ENCODE peak calls at places on chromosomes 4 and X, in ten cellular contexts. O, W, N, G, R, T, B, X, P and L are unnamed samples.

GRCh38 chr4:164293776-164294175 is 460.2 kb upstream of the SMIM31 start:
- DNase-seq in O (no peak), W (no peak), N (no peak), G (no peak), R (no peak), T (no peak), B (no peak), X (no peak), P (no peak), L (no peak)

GRCh38 chr4:155529197-155529596 is 137.5 kb upstream of the GUCY1A1 start:
- DNase-seq in O (no peak), W (no peak), N (peak), G (no peak), R (no peak), T (no peak), B (no peak), X (no peak), P (no peak), L (no peak)

GRCh38 chrX:6163761-6164160 is 64.9 kb downstream of the NLGN4X start:
- DNase-seq in O (no peak), W (no peak), N (no peak), G (no peak), R (no peak), T (peak), B (no peak), X (no peak), P (no peak), L (no peak)

GRCh38 chr4:53943345-53944085 is 120.9 kb downstream of the CHIC2 start:
- DNase-seq in O (peak), W (no peak), N (peak), G (peak), R (peak), T (peak), B (peak), X (no peak), P (peak), L (no peak)

GRCh38 chr4:133152801-133153526 is 3.9 kb downstream of the PCDH10 start:
- DNase-seq in O (no peak), W (no peak), N (no peak), G (no peak), R (no peak), T (no peak), B (peak), X (no peak), P (no peak), L (no peak)

GRCh38 chr4:15015170-15015569 is 12.9 kb downstream of the CPEB2 start:
- DNase-seq in O (no peak), W (no peak), N (no peak), G (no peak), R (no peak), T (no peak), B (no peak), X (no peak), P (no peak), L (no peak)

GRCh38 chr4:147846318-147847135 is 114.6 kb downstream of the ARHGAP10 start:
- DNase-seq in O (no peak), W (no peak), N (no peak), G (no peak), R (no peak), T (no peak), B (no peak), X (peak), P (no peak), L (no peak)

GRCh38 chr4:74320559-74321118 is 12.4 kb downstream of the EPGN start:
- DNase-seq in O (peak), W (peak), N (peak), G (peak), R (peak), T (peak), B (peak), X (peak), P (peak), L (peak)

GRCh38 chrX:111352424-111352823 is 59.6 kb downstream of the DCX start:
- DNase-seq in O (peak), W (no peak), N (peak), G (no peak), R (no peak), T (no peak), B (peak), X (no peak), P (no peak), L (no peak)

GRCh38 chr4:173057906-173058305 is 110.7 kb upstream of the GALNT7 start:
- DNase-seq in O (no peak), W (no peak), N (peak), G (no peak), R (no peak), T (no peak), B (peak), X (no peak), P (no peak), L (no peak)

GRCh38 chr4:35358001-35358584 is 886.2 kb downstream of the ARAP2 start:
- DNase-seq in O (no peak), W (no peak), N (no peak), G (no peak), R (peak), T (peak), B (no peak), X (no peak), P (no peak), L (no peak)

GRCh38 chrX:153443476-153444332 is 2.2 kb downstream of the TREX2 start:
- DNase-seq in O (no peak), W (no peak), N (no peak), G (no peak), R (no peak), T (peak), B (no peak), X (no peak), P (no peak), L (no peak)

GRCh38 chr4:107825072-107825789 is 499 bp downstream of the SGMS2 start:
- DNase-seq in O (no peak), W (peak), N (peak), G (no peak), R (peak), T (peak), B (peak), X (no peak), P (peak), L (no peak)

GRCh38 chr4:94534401-94535312 is 82.9 kb downstream of the PDLIM5 start:
- DNase-seq in O (no peak), W (peak), N (no peak), G (no peak), R (no peak), T (peak), B (no peak), X (no peak), P (no peak), L (no peak)

GRCh38 chr4:89489338-89489771 is 181.8 kb upstream of the GPRIN3 start:
- DNase-seq in O (no peak), W (no peak), N (no peak), G (no peak), R (no peak), T (no peak), B (no peak), X (no peak), P (no peak), L (no peak)

GRCh38 chr4:3193531-3194203 is 55.3 kb upstream of the MSANTD1 start:
- DNase-seq in O (no peak), W (no peak), N (peak), G (no peak), R (peak), T (no peak), B (no peak), X (no peak), P (no peak), L (no peak)

GRCh38 chrX:97498093-97498492 is 614.4 kb downstream of the RPA4 start:
- DNase-seq in O (no peak), W (no peak), N (no peak), G (no peak), R (no peak), T (no peak), B (no peak), X (no peak), P (no peak), L (no peak)

GRCh38 chr4:59979061-59979460 is 1221.1 kb upstream of the ADGRL3 start:
- DNase-seq in O (no peak), W (no peak), N (no peak), G (no peak), R (no peak), T (no peak), B (no peak), X (no peak), P (no peak), L (no peak)

GRCh38 chr4:80322716-80323115 is 12.8 kb upstream of the CFAP299 start:
- DNase-seq in O (peak), W (no peak), N (peak), G (no peak), R (no peak), T (no peak), B (peak), X (no peak), P (no peak), L (no peak)

GRCh38 chrX:154515803-154516654 is at the start of gene FAM3A:
- DNase-seq in O (peak), W (peak), N (peak), G (no peak), R (peak), T (peak), B (peak), X (peak), P (peak), L (peak)

GRCh38 chr4:25128671-25129070 is 31.6 kb downstream of the SEPSECS start:
- DNase-seq in O (no peak), W (no peak), N (peak), G (no peak), R (no peak), T (no peak), B (no peak), X (no peak), P (no peak), L (no peak)

GRCh38 chr4:4555916-4556315 is 14.1 kb upstream of the STX18 start:
- DNase-seq in O (no peak), W (no peak), N (peak), G (peak), R (peak), T (peak), B (peak), X (no peak), P (no peak), L (peak)

GRCh38 chr4:23881674-23882337 is 8.0 kb downstream of the PPARGC1A start:
- DNase-seq in O (no peak), W (no peak), N (no peak), G (no peak), R (no peak), T (no peak), B (no peak), X (no peak), P (no peak), L (no peak)

GRCh38 chrX:68671221-68671620 is 23.8 kb downstream of the STARD8 start:
- DNase-seq in O (no peak), W (no peak), N (no peak), G (no peak), R (no peak), T (no peak), B (no peak), X (no peak), P (no peak), L (no peak)